ENCODE peak calls at places on chromosomes 2 and 18, in five cellular contexts. O is iPS DF 6.9, M is left lung, F is body of pancreas, T is pancreas. X is an unnamed sample. For H3K4me1 and H3K36me3, the result is how much of the 10 kb centered on the place peaks cover.

GRCh38 chr18:30682667-30683066 is 359.9 kb downstream of the DSC3 start:
- DNase-seq in M (no peak), T (no peak), O (no peak), F (no peak), X (no peak)

GRCh38 chr2:218805627-218806026 is 23.7 kb downstream of the CYP27A1 start:
- DNase-seq in M (no peak), F (no peak), O (no peak), T (no peak), X (no peak)

GRCh38 chr2:121283670-121284245 is 1.2 kb downstream of the TFCP2L1 start:
- DNase-seq in F (no peak), O (no peak), M (no peak), T (no peak), X (no peak)

GRCh38 chr2:238241970-238242369 is 2.1 kb upstream of the HES6 start:
- DNase-seq in O (no peak), T (no peak), M (no peak), F (no peak), X (no peak)

GRCh38 chr2:236949089-236949935 is 136.4 kb upstream of the COPS8 start:
- DNase-seq in F (no peak), O (no peak), M (no peak), T (no peak), X (no peak)

GRCh38 chr2:216090369-216090786 is 8.7 kb downstream of the TMEM169 start:
- DNase-seq in M (no peak), F (no peak), O (no peak), T (no peak), X (no peak)

GRCh38 chr2:77839102-77839501 is 316.9 kb upstream of the LRRTM4 start:
- DNase-seq in O (no peak), M (no peak), F (no peak), T (no peak), X (no peak)

GRCh38 chr18:47250415-47251046 is 929 bp downstream of the SKOR2 start:
- DNase-seq in F (no peak), M (no peak), O (no peak), T (no peak), X (no peak)

GRCh38 chr2:210895132-210895531 is 338.7 kb downstream of the CPS1 start:
- DNase-seq in T (no peak), M (no peak), O (peak), F (no peak), X (no peak)

GRCh38 chr18:53944721-53945120 is 279.7 kb downstream of the MBD2 start:
- DNase-seq in T (no peak), M (no peak), O (peak), F (no peak), X (no peak)

GRCh38 chr2:147610491-147611050 is 234.3 kb upstream of the ACVR2A start:
- DNase-seq in F (no peak), O (no peak), T (no peak), M (no peak), X (no peak)

GRCh38 chr18:60667016-60667415 is 294.4 kb upstream of the MC4R start:
- DNase-seq in T (no peak), M (no peak), O (no peak), F (no peak), X (no peak)

GRCh38 chr2:30105556-30105955 is 41.3 kb upstream of the YPEL5 start:
- DNase-seq in T (no peak), M (no peak), F (no peak), O (no peak), X (no peak)

GRCh38 chr2:101501443-101501842 is 26.5 kb upstream of the RFX8 start:
- DNase-seq in T (no peak), F (no peak), M (no peak), O (no peak), X (no peak)

GRCh38 chr2:69986691-69987090 is 25.3 kb upstream of the ASPRV1 start:
- DNase-seq in F (no peak), M (no peak), O (no peak), T (no peak), X (no peak)

GRCh38 chr2:2876350-2877042 is 501.1 kb downstream of the EIPR1 start:
- DNase-seq in T (no peak), F (no peak), M (no peak), O (no peak), X (no peak)

GRCh38 chr2:95025406-95026319 is at the start of gene MAL:
- DNase-seq in T (no peak), F (no peak), O (peak), M (no peak), X (peak)

GRCh38 chr2:105442056-105442455 is 43.2 kb upstream of the FHL2 start:
- DNase-seq in T (no peak), F (no peak), M (no peak), O (no peak), X (no peak)

GRCh38 chr2:233217892-233218377 is 33.5 kb upstream of the ATG16L1 start:
- DNase-seq in F (peak), T (no peak), O (no peak), M (no peak), X (no peak)

GRCh38 chr18:44678725-44679055 is 2.0 kb upstream of the SETBP1 start:
- DNase-seq in M (no peak), O (no peak), T (no peak), F (no peak), X (no peak)

GRCh38 chr2:54579682-54580349 is 123.7 kb downstream of the SPTBN1 start:
- DNase-seq in O (no peak), T (no peak), F (peak), M (no peak), X (peak)

GRCh38 chr2:204696124-204696523 is 150.8 kb downstream of the PARD3B start:
- DNase-seq in O (no peak), M (no peak), T (no peak), F (no peak), X (no peak)

GRCh38 chr2:147844691-147845607 is at the start of gene ACVR2A:
- DNase-seq in T (peak), O (no peak), M (peak), F (peak), X (peak)

GRCh38 chr2:28661589-28662001 is 90.0 kb upstream of the PPP1CB start:
- DNase-seq in T (peak), O (no peak), M (no peak), F (peak), X (no peak)

GRCh38 chr2:3913252-3913651 is 209.9 kb downstream of the DCDC2C start:
- DNase-seq in M (no peak), F (no peak), O (no peak), T (no peak), X (no peak)

GRCh38 chr2:207983654-207984053 is 41.7 kb downstream of the PLEKHM3 start:
- DNase-seq in T (no peak), M (no peak), F (no peak), O (no peak), X (no peak)

GRCh38 chr2:81658227-81658626 is 1353.7 kb upstream of the LRRTM1 start:
- DNase-seq in F (no peak), O (no peak), M (no peak), T (no peak), X (no peak)

GRCh38 chr2:110166246-110166645 is 38.6 kb downstream of the NPHP1 start:
- DNase-seq in T (no peak), F (no peak), O (no peak), M (no peak), X (no peak)

GRCh38 chr2:107936427-107937359 is 49.6 kb upstream of the SLC5A7 start:
- DNase-seq in T (no peak), O (no peak), F (no peak), M (no peak), X (no peak)

GRCh38 chr18:75204262-75204977 is 4.5 kb downstream of the PTGR3 start:
- DNase-seq in O (no peak), M (peak), T (no peak), F (no peak), X (no peak)

GRCh38 chr2:195411219-195411687 is 245.8 kb upstream of the SLC39A10 start:
- DNase-seq in T (no peak), O (no peak), F (no peak), M (no peak), X (no peak)

GRCh38 chr18:53796042-53796729 is 428.3 kb downstream of the MBD2 start:
- DNase-seq in T (no peak), M (no peak), F (no peak), O (no peak), X (no peak)

GRCh38 chr2:169734172-169734847 is 678 bp downstream of the KLHL23 start:
- DNase-seq in T (peak), O (no peak), M (peak), F (peak), X (no peak)

GRCh38 chr2:175620035-175620434 is 382.0 kb downstream of the LNPK start:
- DNase-seq in F (no peak), O (no peak), M (no peak), T (no peak), X (no peak)
- H3K4me1 ChIP-seq in F (under half), O (under half), M (under half), T (under half), X (under half)

DNA sequence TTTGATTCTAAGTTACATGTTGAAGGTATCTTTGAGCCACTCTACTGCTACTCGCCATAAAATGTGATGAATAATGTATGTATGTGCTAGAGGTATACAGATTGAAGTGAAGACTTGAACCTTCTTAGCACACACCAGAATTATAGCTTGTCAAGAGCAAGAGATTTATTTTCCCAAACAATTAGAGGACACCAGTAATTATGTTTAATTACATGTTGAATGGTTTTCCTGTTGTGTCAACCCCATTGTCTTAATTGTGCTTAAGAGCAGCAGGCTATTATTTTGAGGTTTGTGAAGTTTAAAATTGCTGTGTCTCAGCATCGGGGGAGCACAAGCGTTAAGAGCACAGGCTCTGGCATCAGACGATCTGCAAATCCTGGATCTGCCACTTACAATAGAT is 28.9 kb downstream of the KIF5C start:
- DNase-seq in T (no peak), O (no peak), M (no peak), F (no peak), X (no peak)
- H3K36me3 ChIP-seq in T (under half), O (under half), M (under half), F (under half), X (under half)

DNA sequence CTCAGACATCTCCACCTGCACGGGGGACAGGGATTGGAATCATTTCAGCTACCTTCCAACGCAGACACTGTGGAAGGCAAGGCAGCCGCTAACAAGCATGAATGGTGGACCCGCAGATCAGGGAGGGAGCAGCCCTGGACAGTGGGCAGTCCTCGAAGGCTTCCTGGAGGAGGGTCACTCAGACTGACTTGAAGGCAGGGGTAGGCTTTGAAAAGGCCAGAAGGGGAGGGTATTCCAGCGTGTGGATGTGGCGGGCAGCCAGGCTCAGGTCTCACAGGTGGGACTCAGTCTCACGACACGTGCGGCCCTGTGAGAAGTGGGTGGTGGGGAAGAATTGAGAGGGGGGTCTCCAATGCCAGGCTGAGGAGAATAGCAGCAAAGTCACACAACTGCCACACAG is 29.9 kb downstream of the DYSF start:
- DNase-seq in O (no peak), T (no peak), F (no peak), M (no peak), X (no peak)
- H3K4me1 ChIP-seq in O (under half), T (under half), F (under half), M (under half), X (under half)

DNA sequence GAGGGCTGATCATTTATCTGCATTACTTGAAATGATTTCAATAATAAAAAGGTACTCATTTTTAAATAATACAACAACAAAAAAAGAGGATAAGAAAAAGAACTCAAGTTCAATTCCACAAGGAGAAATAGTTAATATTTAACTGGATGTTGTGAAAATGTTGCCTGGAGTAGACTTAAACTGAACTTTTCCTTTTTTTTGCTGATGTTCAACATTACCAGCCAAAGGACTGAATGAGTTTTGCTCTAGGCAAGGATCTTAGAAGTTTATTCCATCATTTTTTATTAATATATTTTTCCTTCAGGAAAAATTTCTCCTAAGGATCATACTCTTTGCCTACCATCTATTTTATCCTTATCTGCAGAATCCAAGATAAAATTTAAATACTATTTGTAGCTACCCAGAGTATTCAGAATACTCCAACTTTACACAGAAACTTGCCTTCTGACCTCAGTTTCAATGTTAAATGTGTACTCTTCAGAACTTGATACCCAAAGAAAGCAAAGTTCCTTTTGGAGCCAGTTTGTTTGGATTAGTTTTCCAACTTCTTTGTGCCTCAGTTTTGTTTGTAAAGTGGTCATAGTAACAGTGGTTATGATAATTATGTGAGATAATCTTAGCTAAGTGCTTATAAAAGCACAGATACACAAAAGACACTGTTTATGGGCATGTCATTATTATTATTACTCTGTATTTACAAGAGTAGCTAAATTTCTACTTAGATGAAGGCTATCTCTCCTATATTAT is 12.8 kb downstream of the CKAP2L start:
- DNase-seq in M (no peak), O (no peak), F (no peak), T (no peak), X (no peak)
- H3K36me3 ChIP-seq in M (under half), O (under half), F (under half), T (under half), X (under half)

DNA sequence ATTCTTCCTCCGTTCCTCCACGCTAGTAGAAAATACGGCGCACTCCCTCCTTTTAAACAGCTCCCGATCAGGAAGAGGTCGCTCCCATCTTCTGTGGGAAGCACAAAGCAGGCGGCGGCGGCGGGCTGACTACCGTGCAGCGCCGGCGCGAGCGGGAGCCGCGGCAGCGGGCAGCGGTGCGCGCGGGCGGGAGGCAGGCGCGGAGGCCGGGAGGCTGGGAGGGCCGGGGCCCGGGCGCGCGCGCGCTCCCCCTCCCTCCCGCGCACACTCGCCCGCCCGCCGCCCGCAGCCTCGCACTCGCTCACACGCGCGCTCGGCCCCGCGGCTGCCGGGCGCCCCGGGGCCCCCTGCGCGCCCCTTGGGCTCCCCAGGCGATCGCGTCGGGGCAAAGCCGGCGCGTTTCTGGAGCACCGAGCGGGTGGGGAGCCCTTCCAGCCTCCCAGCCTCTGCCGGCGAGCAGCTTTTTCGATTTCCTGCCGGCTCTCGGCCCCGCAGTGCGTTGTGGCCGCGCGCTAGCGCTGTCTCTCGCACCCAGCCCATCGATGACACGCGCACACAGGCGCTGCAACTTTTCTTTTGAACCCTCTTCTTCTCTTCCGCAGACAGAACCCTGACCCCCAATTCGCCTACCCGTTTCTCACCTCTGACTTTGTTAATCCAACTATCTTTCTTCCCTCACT is at the start of gene SLC8A1:
- DNase-seq in F (peak), M (peak), T (no peak), O (no peak), X (no peak)
- H3K4me1 ChIP-seq in F (under half), M (under half), T (under half), O (under half), X (under half)

X was measured in effector memory CD4-positive, alpha-beta T cell.